ENCODE peak calls at places on chromosomes 2 and 18, in four cellular contexts. Z is GM12878, T is HepG2, Y is H1. F is an unnamed sample.

GRCh38 chr2:29478641-29479040 is 363.4 kb downstream of the CLIP4 start:
- DNase-seq in Z (no peak), Y (no peak), T (no peak), F (no peak)

GRCh38 chr2:62221141-62221540 is 25.2 kb downstream of the B3GNT2 start:
- DNase-seq in Y (no peak), Z (no peak), T (peak), F (no peak)

GRCh38 chr2:10732924-10733583 is 11.6 kb downstream of the ATP6V1C2 start:
- DNase-seq in Y (no peak), T (no peak), Z (no peak), F (no peak)

GRCh38 chr2:231709981-231710750 is 1.8 kb downstream of the PTMA start:
- DNase-seq in Y (no peak), T (peak), Z (peak), F (no peak)

GRCh38 chr2:228938629-228939028 is 332.5 kb downstream of the PID1 start:
- DNase-seq in Y (no peak), Z (no peak), T (no peak), F (no peak)

GRCh38 chr2:144078091-144078490 is 441.8 kb downstream of the ZEB2 start:
- DNase-seq in Y (no peak), T (no peak), Z (no peak), F (no peak)

GRCh38 chr2:232456296-232457120 is 555 bp downstream of the ALPI start:
- DNase-seq in T (no peak), Z (no peak), Y (no peak), F (no peak)

GRCh38 chr18:77910347-77910746 is 660.7 kb downstream of the GALR1 start:
- DNase-seq in T (no peak), Z (no peak), Y (no peak), F (no peak)

GRCh38 chr2:143684731-143685364 is 555.6 kb downstream of the ARHGAP15 start:
- DNase-seq in T (no peak), Y (no peak), Z (no peak), F (no peak)

GRCh38 chr2:172253190-172254052 is 150.7 kb upstream of the DLX2 start:
- DNase-seq in T (peak), Z (no peak), Y (no peak), F (no peak)

GRCh38 chr2:12017499-12018185 is 271.2 kb downstream of the LPIN1 start:
- DNase-seq in Z (no peak), Y (no peak), T (no peak), F (no peak)

GRCh38 chr2:114661926-114662670 is 219.7 kb downstream of the DPP10 start:
- DNase-seq in Y (no peak), T (no peak), Z (no peak), F (peak)

GRCh38 chr2:240450532-240451107 is 15.2 kb downstream of the GPC1 start:
- DNase-seq in Z (no peak), T (no peak), Y (no peak), F (no peak)

GRCh38 chr2:219142329-219142728 is 18.3 kb downstream of the NHEJ1 start:
- DNase-seq in T (no peak), Y (no peak), Z (no peak), F (no peak)

GRCh38 chr18:23538870-23539269 is 35.6 kb downstream of the RMC1 start:
- DNase-seq in T (no peak), Y (no peak), Z (no peak), F (no peak)

GRCh38 chr18:8400193-8400752 is 209.0 kb upstream of the RAB12 start:
- DNase-seq in T (no peak), Z (no peak), Y (no peak), F (no peak)

GRCh38 chr2:97656905-97657587 is 6.8 kb downstream of the ACTR1B start:
- DNase-seq in Y (no peak), T (no peak), Z (no peak), F (no peak)

GRCh38 chr2:102504833-102505232 is 31.8 kb downstream of the SLC9A4 start:
- DNase-seq in T (no peak), Y (no peak), Z (no peak), F (no peak)

GRCh38 chr18:76923485-76924085 is 101.2 kb downstream of the ZNF236 start:
- DNase-seq in Z (no peak), Y (peak), T (peak), F (peak)

GRCh38 chr2:201204655-201205515 is 21.9 kb downstream of the CASP10 start:
- DNase-seq in Z (no peak), T (peak), Y (no peak), F (no peak)

GRCh38 chr2:169071455-169071854 is 2.1 kb downstream of the DHRS9 start:
- DNase-seq in Y (no peak), T (no peak), Z (no peak), F (no peak)

GRCh38 chr2:239121600-239122012 is 273.7 kb downstream of the TWIST2 start:
- DNase-seq in Y (no peak), T (no peak), Z (no peak), F (no peak)

GRCh38 chr18:42113529-42114191 is 158.6 kb downstream of the PIK3C3 start:
- DNase-seq in Y (no peak), Z (no peak), T (peak), F (no peak)

GRCh38 chr2:239533917-239534316 is 133.1 kb upstream of the HDAC4 start:
- DNase-seq in Z (no peak), Y (no peak), T (no peak), F (no peak)

GRCh38 chr2:176415946-176416499 is 146.8 kb downstream of the MTX2 start:
- DNase-seq in Z (no peak), Y (no peak), T (no peak), F (no peak)

GRCh38 chr2:25322313-25322712 is 19.4 kb downstream of the DNMT3A start:
- DNase-seq in Y (no peak), T (no peak), Z (no peak), F (no peak)

GRCh38 chr2:58834404-58834803 is 593.3 kb upstream of the FANCL start:
- DNase-seq in Z (no peak), T (peak), Y (no peak), F (peak)

GRCh38 chr18:59481436-59481835 is 122.4 kb upstream of the LMAN1 start:
- DNase-seq in Y (no peak), T (no peak), Z (no peak), F (no peak)

GRCh38 chr18:59479776-59480175 is 120.7 kb upstream of the LMAN1 start:
- DNase-seq in Z (no peak), T (no peak), Y (no peak), F (no peak)

GRCh38 chr18:59477849-59478248 is 118.8 kb upstream of the LMAN1 start:
- DNase-seq in Z (no peak), Y (no peak), T (no peak), F (no peak)

DNA sequence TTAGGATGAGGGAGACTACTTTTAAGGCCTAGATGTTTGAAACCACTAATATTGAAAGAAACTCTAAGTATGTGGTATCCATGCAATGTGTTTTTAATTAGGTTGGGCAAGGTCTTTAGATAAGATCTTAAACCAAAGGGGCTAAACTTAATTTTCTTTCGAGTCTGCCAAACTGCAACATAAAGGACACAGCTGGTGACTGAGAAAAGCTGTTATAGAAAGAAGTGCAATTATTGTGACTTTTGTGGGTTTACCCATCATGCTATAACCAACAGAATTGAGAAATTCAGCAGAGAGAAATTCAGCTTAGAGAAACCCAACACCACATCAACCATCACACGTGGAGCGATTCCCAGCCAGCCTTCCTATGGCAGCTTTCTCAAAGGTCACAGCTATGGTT is 119.5 kb upstream of the LMAN1 start:
- DNase-seq in Y (no peak), T (no peak), Z (no peak), F (no peak)
- TF ChIP-seq SUZ12 in Y (no peak), T (no peak), Z (no peak), F (no peak)

GRCh38 chr2:233974530-233975071 is 57.4 kb downstream of the TRPM8 start:
- DNase-seq in Y (peak), Z (no peak), T (peak), F (peak)
- H3K4me3 ChIP-seq in Y (no peak), Z (no peak), T (no peak), F (no peak)

GRCh38 chr2:121245120-121245820 is 39.7 kb downstream of the TFCP2L1 start:
- DNase-seq in Z (no peak), Y (no peak), T (no peak), F (no peak)
- TF ChIP-seq SUZ12 in Z (no peak), Y (no peak), T (no peak), F (no peak)

GRCh38 chr2:101330253-101330921 is 21.9 kb upstream of the RNF149 start:
- DNase-seq in Y (no peak), T (peak), Z (no peak), F (peak)

GRCh38 chr2:101329026-101329425 is 20.5 kb upstream of the RNF149 start:
- DNase-seq in Y (no peak), Z (no peak), T (no peak), F (no peak)

GRCh38 chr2:101331202-101331601 is 22.7 kb upstream of the RNF149 start:
- DNase-seq in Y (no peak), Z (no peak), T (no peak), F (no peak)

GRCh38 chr2:101327863-101328394 is 19.4 kb upstream of the RNF149 start:
- DNase-seq in T (no peak), Z (no peak), Y (no peak), F (no peak)

DNA sequence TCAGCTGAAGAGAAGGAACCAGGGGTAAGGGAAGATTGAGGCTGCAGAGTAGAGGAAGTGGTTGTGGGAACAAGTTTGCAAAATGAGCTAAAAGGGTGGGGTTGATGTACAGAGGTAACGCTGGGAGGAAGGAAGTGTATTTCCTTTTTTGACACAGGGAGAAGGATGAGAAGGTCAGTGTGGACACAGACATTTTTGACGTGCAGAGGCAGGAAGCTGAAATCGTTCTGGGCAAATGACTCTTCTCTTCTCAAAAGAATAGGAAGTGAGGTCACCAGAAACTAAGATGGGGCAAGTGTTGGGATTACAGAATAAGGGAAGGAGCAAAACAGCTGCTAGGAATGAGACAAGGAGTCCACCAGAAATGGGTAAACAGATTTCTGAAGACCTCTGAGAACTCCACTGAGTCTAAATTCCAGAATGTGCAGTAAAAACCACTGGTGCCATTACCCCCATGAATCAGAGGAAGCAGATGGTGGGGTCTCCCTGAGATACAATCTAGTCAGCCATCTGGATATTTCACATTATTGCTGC is 20.0 kb upstream of the RNF149 start:
- DNase-seq in T (no peak), Y (no peak), Z (peak), F (no peak)
- H3K4me3 ChIP-seq in T (no peak), Y (no peak), Z (no peak), F (no peak)

DNA sequence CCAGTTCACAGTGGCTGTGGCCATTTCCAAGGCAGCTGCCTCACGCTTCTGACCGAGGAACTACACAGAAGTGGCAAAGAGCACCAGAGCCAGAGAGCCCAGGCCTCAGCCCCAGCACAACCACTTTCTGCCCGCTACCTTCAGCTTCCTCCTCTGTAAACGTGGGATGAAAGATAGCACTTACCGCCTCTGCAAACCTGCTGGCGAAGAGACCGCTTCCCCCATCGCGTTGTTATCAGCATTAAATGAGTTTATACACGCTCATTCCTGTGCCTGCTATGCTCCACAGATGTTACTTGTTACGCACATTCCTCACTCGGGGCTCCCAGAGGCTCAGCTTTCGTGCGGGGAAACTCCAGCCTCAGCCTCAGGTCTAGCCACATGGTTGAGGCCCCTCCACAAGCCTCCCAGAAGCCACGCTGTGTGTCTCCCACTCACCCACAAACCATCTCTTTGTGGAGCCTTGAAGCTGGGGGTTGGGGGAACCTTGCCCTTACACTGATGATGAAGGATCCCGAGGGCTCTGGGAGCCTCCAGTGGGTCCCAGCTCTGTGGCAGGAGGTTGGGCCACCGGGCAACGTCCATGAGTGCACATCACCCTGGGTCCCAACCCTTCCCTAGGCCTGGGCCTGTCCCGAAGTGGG is 63.3 kb upstream of the SMAD7 start:
- DNase-seq in Z (no peak), Y (no peak), T (no peak), F (no peak)
- TF ChIP-seq SUZ12 in Z (no peak), Y (no peak), T (no peak), F (no peak)

GRCh38 chr2:9498210-9498609 is 23.9 kb downstream of the IAH1 start:
- DNase-seq in Y (no peak), Z (no peak), T (no peak), F (no peak)
- H3K4me3 ChIP-seq in Y (no peak), Z (no peak), T (no peak), F (no peak)